ENCODE peak calls at places on chromosomes 5 and 9, in ten cellular contexts. F is GM13976; G is activated CD4-positive, alpha-beta T cell treated with anti-CD3 and anti-CD28 coated beads, Interleukin-2, amount 50 U/mL, for 4 hours; B is NCI-H524; U is ELR; L is neuronal stem cell; I is ACHN; E is GM12892; Z is BJ; P is stimulated activated CD8-positive, alpha-beta memory T cell treated with anti-CD3 and anti-CD28 coated beads, Interleukin-7, amount 100 ng/mL, for 48 hours. O is an unnamed sample.

GRCh38 chr5:20572560-20572959 is 584.6 kb upstream of the CDH18 start:
- DNase-seq in F (no peak), G (no peak), B (peak), U (peak), L (no peak), I (peak), E (no peak), Z (no peak), P (no peak), O (no peak)

GRCh38 chr5:87899109-87900100 is 369.2 kb downstream of the TMEM161B start:
- DNase-seq in F (no peak), G (no peak), B (no peak), U (peak), L (peak), I (no peak), E (no peak), Z (no peak), P (no peak), O (peak)

GRCh38 chr9:77647267-77647658 is 859 bp downstream of the GNA14 start:
- DNase-seq in F (no peak), G (no peak), B (no peak), U (no peak), L (no peak), I (no peak), E (no peak), Z (no peak), P (no peak), O (no peak)

GRCh38 chr5:158895573-158895972 is 204.1 kb downstream of the EBF1 start:
- DNase-seq in F (no peak), G (no peak), B (no peak), U (no peak), L (no peak), I (no peak), E (no peak), Z (no peak), P (no peak), O (no peak)

GRCh38 chr5:123997354-123998215 is 485.6 kb downstream of the CSNK1G3 start:
- DNase-seq in F (no peak), G (no peak), B (no peak), U (peak), L (peak), I (no peak), E (no peak), Z (peak), P (no peak), O (no peak)

GRCh38 chr9:68530618-68531017 is 10.1 kb downstream of the TMEM252 start:
- DNase-seq in F (no peak), G (no peak), B (peak), U (no peak), L (no peak), I (no peak), E (no peak), Z (no peak), P (no peak), O (peak)

GRCh38 chr9:134296301-134297081 is 29.8 kb upstream of the RXRA start:
- DNase-seq in F (no peak), G (no peak), B (no peak), U (no peak), L (no peak), I (no peak), E (no peak), Z (no peak), P (no peak), O (no peak)

GRCh38 chr5:66410056-66410455 is 186.1 kb upstream of the MAST4 start:
- DNase-seq in F (no peak), G (no peak), B (peak), U (no peak), L (no peak), I (no peak), E (no peak), Z (no peak), P (no peak), O (no peak)

GRCh38 chr5:151499636-151500035 is 52.2 kb downstream of the SLC36A1 start:
- DNase-seq in F (no peak), G (no peak), B (no peak), U (no peak), L (no peak), I (no peak), E (no peak), Z (no peak), P (no peak), O (no peak)

GRCh38 chr9:123299558-123300126 is 31.3 kb upstream of the STRBP start:
- DNase-seq in F (no peak), G (no peak), B (no peak), U (no peak), L (no peak), I (no peak), E (no peak), Z (no peak), P (no peak), O (peak)

GRCh38 chr9:127163409-127163808 is 41.0 kb upstream of the ANGPTL2 start:
- DNase-seq in F (no peak), G (no peak), B (no peak), U (peak), L (no peak), I (peak), E (no peak), Z (no peak), P (no peak), O (no peak)